ENCODE peak calls at places on chromosome 17, in four cellular contexts. One of them, this sample, is unnamed.

GRCh38 chr17:58052951-58053715 is 30.1 kb upstream of the DYNLL2 start:
- DNase-seq in fibroblast of lung: no peak
- DNase-seq in transverse colon: no peak
- DNase-seq in H9: no peak
- DNase-seq in this sample: no peak

GRCh38 chr17:41773190-41773588 is 13.3 kb downstream of the JUP start:
- DNase-seq in H9: peak
- DNase-seq in transverse colon: peak
- DNase-seq in fibroblast of lung: peak
- DNase-seq in this sample: no peak

GRCh38 chr17:34740936-34741515 is 161.6 kb downstream of the TMEM132E start:
- DNase-seq in H9: peak
- DNase-seq in transverse colon: no peak
- DNase-seq in fibroblast of lung: no peak
- DNase-seq in this sample: no peak

GRCh38 chr17:54982399-54982798 is 13.8 kb downstream of the STXBP4 start:
- DNase-seq in H9: no peak
- DNase-seq in transverse colon: no peak
- DNase-seq in fibroblast of lung: peak
- DNase-seq in this sample: no peak

GRCh38 chr17:44219126-44219635 is 294 bp downstream of the UBTF start:
- DNase-seq in H9: peak
- DNase-seq in transverse colon: peak
- DNase-seq in fibroblast of lung: peak
- DNase-seq in this sample: no peak

GRCh38 chr17:31740611-31741082 is 118.4 kb downstream of the COPRS start:
- DNase-seq in transverse colon: no peak
- DNase-seq in fibroblast of lung: peak
- DNase-seq in H9: no peak
- DNase-seq in this sample: peak

GRCh38 chr17:42920922-42921321 is 20.3 kb downstream of the G6PC1 start:
- DNase-seq in transverse colon: no peak
- DNase-seq in H9: no peak
- DNase-seq in fibroblast of lung: no peak
- DNase-seq in this sample: no peak

GRCh38 chr17:74542727-74543383 is 3.1 kb downstream of the CD300C start:
- DNase-seq in transverse colon: no peak
- DNase-seq in H9: no peak
- DNase-seq in fibroblast of lung: no peak
- DNase-seq in this sample: no peak

GRCh38 chr17:68710976-68711375 is 109.8 kb upstream of the FAM20A start:
- DNase-seq in fibroblast of lung: no peak
- DNase-seq in transverse colon: no peak
- DNase-seq in H9: no peak
- DNase-seq in this sample: no peak

GRCh38 chr17:8621585-8621984 is 8.9 kb downstream of the MYH10 start:
- DNase-seq in transverse colon: no peak
- DNase-seq in H9: no peak
- DNase-seq in fibroblast of lung: peak
- DNase-seq in this sample: no peak

GRCh38 chr17:58317421-58318064 is 11.1 kb downstream of the TSPOAP1 start:
- DNase-seq in H9: peak
- DNase-seq in fibroblast of lung: peak
- DNase-seq in transverse colon: peak
- DNase-seq in this sample: no peak

GRCh38 chr17:82399601-82400101 is 18.5 kb upstream of the HEXD start:
- DNase-seq in H9: no peak
- DNase-seq in fibroblast of lung: no peak
- DNase-seq in transverse colon: no peak
- DNase-seq in this sample: no peak

GRCh38 chr17:45906927-45907622 is 12.7 kb downstream of the MAPT start:
- DNase-seq in transverse colon: no peak
- DNase-seq in H9: no peak
- DNase-seq in fibroblast of lung: no peak
- DNase-seq in this sample: no peak

GRCh38 chr17:33192961-33193911 is 99.9 kb downstream of the ASIC2 start:
- DNase-seq in fibroblast of lung: no peak
- DNase-seq in transverse colon: no peak
- DNase-seq in H9: peak
- DNase-seq in this sample: no peak

GRCh38 chr17:49952209-49952911 is 16.6 kb upstream of the DLX4 start:
- DNase-seq in transverse colon: peak
- DNase-seq in H9: peak
- DNase-seq in fibroblast of lung: peak
- DNase-seq in this sample: peak

GRCh38 chr17:70365098-70365583 is 195.8 kb downstream of the KCNJ2 start:
- DNase-seq in fibroblast of lung: peak
- DNase-seq in transverse colon: no peak
- DNase-seq in H9: no peak
- DNase-seq in this sample: no peak

GRCh38 chr17:29046440-29046839 is 3.5 kb downstream of the PIPOX start:
- DNase-seq in transverse colon: no peak
- DNase-seq in fibroblast of lung: no peak
- DNase-seq in H9: no peak
- DNase-seq in this sample: no peak

GRCh38 chr17:4869599-4869998 is 29.7 kb upstream of the C17orf107 start:
- DNase-seq in fibroblast of lung: no peak
- DNase-seq in transverse colon: no peak
- DNase-seq in H9: no peak
- DNase-seq in this sample: no peak

GRCh38 chr17:32286518-32286900 is 20.9 kb downstream of the RHBDL3 start:
- DNase-seq in fibroblast of lung: no peak
- DNase-seq in H9: no peak
- DNase-seq in transverse colon: no peak
- DNase-seq in this sample: no peak

GRCh38 chr17:62690168-62690897 is 62.9 kb downstream of the MRC2 start:
- DNase-seq in transverse colon: no peak
- DNase-seq in H9: peak
- DNase-seq in fibroblast of lung: no peak
- DNase-seq in this sample: no peak

GRCh38 chr17:62692159-62692651 is 64.7 kb downstream of the MRC2 start:
- DNase-seq in transverse colon: no peak
- DNase-seq in H9: peak
- DNase-seq in fibroblast of lung: no peak
- DNase-seq in this sample: no peak

GRCh38 chr17:62689441-62690167 is 62.1 kb downstream of the MRC2 start:
- DNase-seq in fibroblast of lung: no peak
- DNase-seq in transverse colon: no peak
- DNase-seq in H9: peak
- DNase-seq in this sample: no peak

GRCh38 chr17:62693616-62694415 is 66.3 kb downstream of the MRC2 start:
- DNase-seq in fibroblast of lung: no peak
- DNase-seq in H9: peak
- DNase-seq in transverse colon: no peak
- DNase-seq in this sample: no peak

DNA sequence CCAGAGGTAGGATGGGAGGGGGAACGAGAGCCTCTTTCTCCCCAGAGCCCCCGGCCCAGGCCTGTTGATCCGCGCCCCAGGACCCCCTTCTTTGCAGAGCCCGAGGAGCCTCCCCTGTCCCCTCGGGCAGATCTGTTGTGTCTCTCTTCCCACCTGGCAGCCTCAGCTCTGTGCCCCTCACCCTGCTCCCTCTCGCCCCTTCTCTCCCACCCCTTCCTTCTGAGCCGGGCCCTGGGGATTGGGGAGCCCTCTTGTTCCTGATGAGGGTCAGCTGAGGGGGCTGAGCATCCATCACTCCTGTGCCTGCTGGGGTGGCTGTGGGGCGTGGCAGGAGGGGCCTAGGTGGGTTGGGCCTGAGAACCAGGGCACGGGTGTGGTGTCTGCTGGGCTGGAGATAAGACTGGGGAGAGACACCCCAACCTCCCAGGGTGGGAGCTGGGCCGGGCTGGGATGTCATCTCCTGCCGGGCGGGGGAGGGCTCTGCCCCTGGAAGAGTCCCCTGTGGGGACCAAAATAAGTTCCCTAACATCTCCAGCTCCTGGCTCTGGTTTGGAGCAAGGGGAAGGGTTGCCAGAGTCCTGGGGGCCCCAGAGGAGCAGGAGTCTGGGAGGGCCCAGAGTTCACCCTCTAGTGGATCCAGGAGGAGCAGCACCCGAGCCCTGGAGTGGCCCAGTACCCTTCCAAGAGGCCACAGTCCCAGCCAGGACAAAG is 65.4 kb downstream of the MRC2 start:
- DNase-seq in fibroblast of lung: peak
- DNase-seq in transverse colon: no peak
- DNase-seq in H9: peak
- DNase-seq in this sample: no peak
- TF ChIP-seq CTCF in fibroblast of lung: peak
- TF ChIP-seq CTCF in transverse colon: no peak
- TF ChIP-seq CTCF in H9: peak
- TF ChIP-seq CTCF in this sample: peak

GRCh38 chr17:76474238-76474637 is 6.8 kb downstream of the AANAT start:
- DNase-seq in fibroblast of lung: no peak
- DNase-seq in transverse colon: no peak
- DNase-seq in H9: no peak
- DNase-seq in this sample: no peak

GRCh38 chr17:76472726-76473125 is 5.3 kb downstream of the AANAT start:
- DNase-seq in transverse colon: no peak
- DNase-seq in H9: no peak
- DNase-seq in fibroblast of lung: no peak
- DNase-seq in this sample: no peak

GRCh38 chr17:76474894-76475293 is 7.5 kb downstream of the AANAT start:
- DNase-seq in H9: no peak
- DNase-seq in fibroblast of lung: no peak
- DNase-seq in transverse colon: no peak
- DNase-seq in this sample: no peak

GRCh38 chr17:76472258-76472645 is 4.8 kb downstream of the AANAT start:
- DNase-seq in transverse colon: no peak
- DNase-seq in fibroblast of lung: no peak
- DNase-seq in H9: no peak
- DNase-seq in this sample: no peak

GRCh38 chr17:76473541-76473985 is 6.2 kb downstream of the AANAT start:
- DNase-seq in H9: peak
- DNase-seq in transverse colon: no peak
- DNase-seq in fibroblast of lung: no peak
- DNase-seq in this sample: no peak
- TF ChIP-seq CTCF in H9: peak
- TF ChIP-seq CTCF in transverse colon: no peak
- TF ChIP-seq CTCF in fibroblast of lung: no peak
- TF ChIP-seq CTCF in this sample: no peak

GRCh38 chr17:80614320-80614719 is 69.7 kb downstream of the RPTOR start:
- DNase-seq in transverse colon: no peak
- DNase-seq in H9: no peak
- DNase-seq in fibroblast of lung: no peak
- DNase-seq in this sample: no peak
- TF ChIP-seq CTCF in transverse colon: no peak
- TF ChIP-seq CTCF in H9: no peak
- TF ChIP-seq CTCF in fibroblast of lung: no peak
- TF ChIP-seq CTCF in this sample: no peak

DNA sequence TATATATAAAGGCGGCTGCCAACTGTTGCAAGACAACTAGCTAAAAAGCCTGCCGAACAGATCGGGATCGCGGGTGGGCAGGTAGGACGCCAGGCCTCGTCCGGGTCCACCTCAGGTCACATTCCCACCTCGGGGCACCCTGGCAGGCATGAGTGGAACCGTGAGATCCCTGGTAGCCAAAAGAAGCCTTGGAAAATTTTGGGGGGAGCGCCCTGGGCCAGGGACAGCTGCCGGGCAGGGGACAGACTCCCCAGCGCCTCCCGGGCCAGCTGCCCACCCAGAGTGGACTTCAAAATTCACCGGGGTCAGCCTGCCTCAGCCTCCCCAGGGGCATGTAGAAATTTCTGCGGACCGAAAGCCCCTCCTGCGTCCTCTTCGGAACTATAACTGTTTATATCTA is 760.9 kb downstream of the KCNJ18 start:
- DNase-seq in H9: no peak
- DNase-seq in fibroblast of lung: no peak
- DNase-seq in transverse colon: no peak
- DNase-seq in this sample: no peak
- TF ChIP-seq CTCF in H9: no peak
- TF ChIP-seq CTCF in fibroblast of lung: no peak
- TF ChIP-seq CTCF in transverse colon: no peak
- TF ChIP-seq CTCF in this sample: no peak

GRCh38 chr17:77215281-77215680 is 74.5 kb downstream of the SEC14L1 start:
- DNase-seq in fibroblast of lung: no peak
- DNase-seq in H9: no peak
- DNase-seq in transverse colon: no peak
- DNase-seq in this sample: no peak

GRCh38 chr17:77212833-77213777 is 72.3 kb downstream of the SEC14L1 start:
- DNase-seq in transverse colon: no peak
- DNase-seq in fibroblast of lung: no peak
- DNase-seq in H9: no peak
- DNase-seq in this sample: no peak

GRCh38 chr17:77214328-77214727 is 73.6 kb downstream of the SEC14L1 start:
- DNase-seq in fibroblast of lung: no peak
- DNase-seq in transverse colon: no peak
- DNase-seq in H9: no peak
- DNase-seq in this sample: no peak

GRCh38 chr17:77213778-77214132 is 73.0 kb downstream of the SEC14L1 start:
- DNase-seq in fibroblast of lung: no peak
- DNase-seq in transverse colon: no peak
- DNase-seq in H9: no peak
- DNase-seq in this sample: no peak

GRCh38 chr17:77214743-77215142 is 74.0 kb downstream of the SEC14L1 start:
- DNase-seq in transverse colon: peak
- DNase-seq in H9: peak
- DNase-seq in fibroblast of lung: peak
- DNase-seq in this sample: no peak
- TF ChIP-seq CTCF in transverse colon: peak
- TF ChIP-seq CTCF in H9: peak
- TF ChIP-seq CTCF in fibroblast of lung: peak
- TF ChIP-seq CTCF in this sample: peak

GRCh38 chr17:77375108-77375507 is 234.3 kb downstream of the SEC14L1 start:
- DNase-seq in fibroblast of lung: no peak
- DNase-seq in H9: no peak
- DNase-seq in transverse colon: no peak
- DNase-seq in this sample: no peak

GRCh38 chr17:77372444-77373297 is 231.9 kb downstream of the SEC14L1 start:
- DNase-seq in fibroblast of lung: peak
- DNase-seq in transverse colon: peak
- DNase-seq in H9: peak
- DNase-seq in this sample: peak

GRCh38 chr17:77375526-77375916 is 234.8 kb downstream of the SEC14L1 start:
- DNase-seq in transverse colon: no peak
- DNase-seq in fibroblast of lung: no peak
- DNase-seq in H9: no peak
- DNase-seq in this sample: no peak

GRCh38 chr17:77373298-77374169 is 232.8 kb downstream of the SEC14L1 start:
- DNase-seq in fibroblast of lung: no peak
- DNase-seq in transverse colon: peak
- DNase-seq in H9: peak
- DNase-seq in this sample: no peak

GRCh38 chr17:77374170-77374936 is 233.6 kb downstream of the SEC14L1 start:
- DNase-seq in H9: peak
- DNase-seq in fibroblast of lung: peak
- DNase-seq in transverse colon: peak
- DNase-seq in this sample: peak
- TF ChIP-seq CTCF in H9: peak
- TF ChIP-seq CTCF in fibroblast of lung: peak
- TF ChIP-seq CTCF in transverse colon: no peak
- TF ChIP-seq CTCF in this sample: peak

GRCh38 chr17:66625321-66625767 is 209.6 kb upstream of the CACNG5 start:
- DNase-seq in transverse colon: no peak
- DNase-seq in fibroblast of lung: peak
- DNase-seq in H9: no peak
- DNase-seq in this sample: no peak
- TF ChIP-seq CTCF in transverse colon: no peak
- TF ChIP-seq CTCF in fibroblast of lung: peak
- TF ChIP-seq CTCF in H9: peak
- TF ChIP-seq CTCF in this sample: peak

GRCh38 chr17:62067165-62068145 is 2.4 kb upstream of the MED13 start:
- DNase-seq in H9: peak
- DNase-seq in fibroblast of lung: no peak
- DNase-seq in transverse colon: no peak
- DNase-seq in this sample: no peak
- TF ChIP-seq CTCF in H9: peak
- TF ChIP-seq CTCF in fibroblast of lung: no peak
- TF ChIP-seq CTCF in transverse colon: no peak
- TF ChIP-seq CTCF in this sample: no peak